ENCODE peak calls at places on chromosomes 2 and 18, in four cellular contexts. U is hepatocyte; J is adrenal gland; Y is activated gamma-delta T cell treated with anti-CD3 and anti-CD28 coated beads, Interleukin-2, amount 50 U/mL, for 16 hours. N is an unnamed sample.

GRCh38 chr18:7901657-7902056 is 334.5 kb downstream of the PTPRM start:
- DNase-seq in U (no peak), J (no peak), Y (no peak), N (no peak)

GRCh38 chr18:57901819-57902600 is 98.9 kb upstream of the ATP8B1 start:
- DNase-seq in U (peak), J (no peak), Y (no peak), N (peak)

GRCh38 chr2:3199660-3200345 is 177.8 kb downstream of the EIPR1 start:
- DNase-seq in U (no peak), J (no peak), Y (no peak), N (no peak)

GRCh38 chr2:15243762-15244161 is 317.4 kb downstream of the NBAS start:
- DNase-seq in U (peak), J (no peak), Y (no peak), N (no peak)

GRCh38 chr18:13407484-13407883 is 188.9 kb downstream of the LDLRAD4 start:
- DNase-seq in U (no peak), J (peak), Y (no peak), N (no peak)

GRCh38 chr18:36035253-36035652 is 32.1 kb downstream of the RPRD1A start:
- DNase-seq in U (no peak), J (no peak), Y (no peak), N (no peak)

GRCh38 chr2:227036527-227036926 is 127.5 kb downstream of the COL4A4 start:
- DNase-seq in U (no peak), J (no peak), Y (no peak), N (no peak)

GRCh38 chr2:27914046-27914792 is 23.7 kb downstream of the BABAM2 start:
- DNase-seq in U (no peak), J (no peak), Y (no peak), N (no peak)

GRCh38 chr2:128442891-128443302 is 124.2 kb upstream of the HS6ST1 start:
- DNase-seq in U (no peak), J (peak), Y (no peak), N (no peak)

GRCh38 chr2:53755022-53755630 is 12.5 kb upstream of the CHAC2 start:
- DNase-seq in U (no peak), J (no peak), Y (no peak), N (no peak)

GRCh38 chr2:193841389-193842150 is 1646.8 kb upstream of the TMEFF2 start:
- DNase-seq in U (peak), J (no peak), Y (no peak), N (no peak)

GRCh38 chr2:171100370-171100769 is 60.3 kb downstream of the TLK1 start:
- DNase-seq in U (no peak), J (no peak), Y (no peak), N (no peak)

GRCh38 chr2:209005371-209005770 is 418.5 kb upstream of the MAP2 start:
- DNase-seq in U (no peak), J (no peak), Y (no peak), N (no peak)

N was measured in HT-29.